ENCODE peak calls at places on chromosome 3, in nine cellular contexts. O, B, H, N, P, K, J, X and Y are unnamed samples.

GRCh38 chr3:87855211-87855610 is 203.6 kb downstream of the CGGBP1 start:
- DNase-seq in O (no peak), B (no peak), H (no peak), N (no peak), P (no peak), K (no peak), J (no peak), X (no peak), Y (no peak)

GRCh38 chr3:126418661-126419131 is 24.0 kb downstream of the CFAP100 start:
- DNase-seq in O (no peak), B (peak; percentile 58), H (no peak), N (no peak), P (no peak), K (no peak), J (no peak), X (no peak), Y (no peak)

GRCh38 chr3:53194218-53195065 is 33.4 kb downstream of the PRKCD start:
- DNase-seq in O (no peak), B (no peak), H (peak; percentile 13), N (no peak), P (peak; percentile 5), K (no peak), J (no peak), X (no peak), Y (no peak)

GRCh38 chr3:187975571-187976360 is 178.2 kb upstream of the LPP start:
- DNase-seq in O (no peak), B (no peak), H (no peak), N (no peak), P (no peak), K (no peak), J (no peak), X (no peak), Y (no peak)

GRCh38 chr3:194874206-194874605 is 188.5 kb downstream of the FAM43A start:
- DNase-seq in O (no peak), B (no peak), H (no peak), N (no peak), P (no peak), K (no peak), J (no peak), X (no peak), Y (no peak)

GRCh38 chr3:101466465-101467309 is 46.3 kb downstream of the SENP7 start:
- DNase-seq in O (peak; percentile 60), B (no peak), H (no peak), N (no peak), P (peak; percentile 40), K (no peak), J (peak; percentile 24), X (no peak), Y (no peak)

GRCh38 chr3:194930439-194931204 is 244.9 kb downstream of the FAM43A start:
- DNase-seq in O (no peak), B (no peak), H (no peak), N (peak; percentile 65), P (no peak), K (no peak), J (no peak), X (peak; percentile 39), Y (no peak)

GRCh38 chr3:27680517-27681246 is 41.4 kb downstream of the EOMES start:
- DNase-seq in O (no peak), B (no peak), H (no peak), N (no peak), P (no peak), K (no peak), J (no peak), X (no peak), Y (no peak)